ENCODE peak calls at places on chromosomes 13 and 19, in four cellular contexts. One of them, this sample, is unnamed.

GRCh38 chr13:94182185-94182761 is 297.2 kb downstream of the DCT start:
- DNase-seq in neuronal stem cell: no peak
- DNase-seq in mesenchymal stem cell: no peak
- DNase-seq in IMR-90: no peak
- DNase-seq in this sample: no peak

GRCh38 chr13:111115051-111115840 is at the start of gene ARHGEF7:
- DNase-seq in mesenchymal stem cell: peak; percentile 22
- DNase-seq in neuronal stem cell: peak; percentile 43
- DNase-seq in IMR-90: no peak
- DNase-seq in this sample: peak; percentile 43

GRCh38 chr13:112838038-112838965 is 130.7 kb upstream of the MCF2L start:
- DNase-seq in IMR-90: no peak
- DNase-seq in mesenchymal stem cell: no peak
- DNase-seq in neuronal stem cell: no peak
- DNase-seq in this sample: no peak

GRCh38 chr19:56740478-56740877 is 68.9 kb upstream of the ZNF835 start:
- DNase-seq in mesenchymal stem cell: no peak
- DNase-seq in IMR-90: no peak
- DNase-seq in neuronal stem cell: no peak
- DNase-seq in this sample: peak; percentile 31

GRCh38 chr13:29688193-29688592 is 92.7 kb upstream of the SLC7A1 start:
- DNase-seq in IMR-90: no peak
- DNase-seq in neuronal stem cell: no peak
- DNase-seq in mesenchymal stem cell: no peak
- DNase-seq in this sample: no peak

GRCh38 chr19:456547-457110 is 4.2 kb downstream of the SHC2 start:
- DNase-seq in mesenchymal stem cell: no peak
- DNase-seq in IMR-90: no peak
- DNase-seq in neuronal stem cell: no peak
- DNase-seq in this sample: no peak

GRCh38 chr19:17557461-17557860 is 2.0 kb downstream of the COLGALT1 start:
- DNase-seq in neuronal stem cell: no peak
- DNase-seq in mesenchymal stem cell: no peak
- DNase-seq in IMR-90: no peak
- DNase-seq in this sample: no peak

GRCh38 chr13:26502826-26503225 is 54.7 kb upstream of the WASF3 start:
- DNase-seq in IMR-90: peak; percentile 96
- DNase-seq in neuronal stem cell: no peak
- DNase-seq in mesenchymal stem cell: peak; percentile 71
- DNase-seq in this sample: peak; percentile 78

GRCh38 chr13:101624210-101624922 is 171.9 kb downstream of the ITGBL1 start:
- DNase-seq in mesenchymal stem cell: peak; percentile 26
- DNase-seq in neuronal stem cell: no peak
- DNase-seq in IMR-90: peak; percentile 11
- DNase-seq in this sample: peak; percentile 21

GRCh38 chr13:82717249-82717648 is 1165.0 kb downstream of the SLITRK1 start:
- DNase-seq in mesenchymal stem cell: peak; percentile 15
- DNase-seq in neuronal stem cell: no peak
- DNase-seq in IMR-90: peak; percentile 59
- DNase-seq in this sample: no peak

GRCh38 chr13:74922963-74923362 is 559.0 kb downstream of the TBC1D4 start:
- DNase-seq in neuronal stem cell: no peak
- DNase-seq in mesenchymal stem cell: no peak
- DNase-seq in IMR-90: no peak
- DNase-seq in this sample: peak; percentile 9

GRCh38 chr13:44004881-44005280 is 125.2 kb downstream of the LACC1 start:
- DNase-seq in IMR-90: peak; percentile 80
- DNase-seq in neuronal stem cell: no peak
- DNase-seq in mesenchymal stem cell: peak; percentile 85
- DNase-seq in this sample: no peak

GRCh38 chr13:82129281-82129680 is 1753.0 kb downstream of the SLITRK1 start:
- DNase-seq in neuronal stem cell: no peak
- DNase-seq in mesenchymal stem cell: no peak
- DNase-seq in IMR-90: no peak
- DNase-seq in this sample: no peak

GRCh38 chr13:110529522-110530311 is 31.8 kb downstream of the RAB20 start:
- DNase-seq in IMR-90: no peak
- DNase-seq in neuronal stem cell: no peak
- DNase-seq in mesenchymal stem cell: no peak
- DNase-seq in this sample: no peak

GRCh38 chr19:51784922-51785690 is 9.9 kb upstream of the FPR3 start:
- DNase-seq in IMR-90: no peak
- DNase-seq in neuronal stem cell: no peak
- DNase-seq in mesenchymal stem cell: no peak
- DNase-seq in this sample: no peak

GRCh38 chr19:46009530-46010510 is 13.0 kb downstream of the PGLYRP1 start:
- DNase-seq in neuronal stem cell: peak; percentile 77
- DNase-seq in IMR-90: peak; percentile 58
- DNase-seq in mesenchymal stem cell: peak; percentile 77
- DNase-seq in this sample: peak; percentile 90

GRCh38 chr13:105960326-105960725 is 575.1 kb downstream of the EFNB2 start:
- DNase-seq in IMR-90: no peak
- DNase-seq in mesenchymal stem cell: no peak
- DNase-seq in neuronal stem cell: no peak
- DNase-seq in this sample: no peak

GRCh38 chr19:57816652-57817051 is 1.9 kb upstream of the ZNF552 start:
- DNase-seq in IMR-90: no peak
- DNase-seq in mesenchymal stem cell: peak; percentile 30
- DNase-seq in neuronal stem cell: no peak
- DNase-seq in this sample: peak; percentile 45

GRCh38 chr13:44103721-44104490 is 224.2 kb downstream of the LACC1 start:
- DNase-seq in mesenchymal stem cell: no peak
- DNase-seq in neuronal stem cell: no peak
- DNase-seq in IMR-90: no peak
- DNase-seq in this sample: no peak

GRCh38 chr19:14162871-14163297 is 26.5 kb upstream of the ASF1B start:
- DNase-seq in IMR-90: no peak
- DNase-seq in neuronal stem cell: no peak
- DNase-seq in mesenchymal stem cell: no peak
- DNase-seq in this sample: no peak

GRCh38 chr13:52695856-52696255 is 43.2 kb downstream of the SUGT1 start:
- DNase-seq in IMR-90: peak; percentile 67
- DNase-seq in mesenchymal stem cell: peak; percentile 74
- DNase-seq in neuronal stem cell: no peak
- DNase-seq in this sample: no peak

GRCh38 chr19:15421726-15422260 is 3.0 kb upstream of the AKAP8L start:
- DNase-seq in mesenchymal stem cell: no peak
- DNase-seq in neuronal stem cell: no peak
- DNase-seq in IMR-90: no peak
- DNase-seq in this sample: no peak

GRCh38 chr13:48004201-48004600 is 3.1 kb upstream of the SUCLA2 start:
- DNase-seq in mesenchymal stem cell: no peak
- DNase-seq in IMR-90: no peak
- DNase-seq in neuronal stem cell: no peak
- DNase-seq in this sample: peak; percentile 80

GRCh38 chr19:56109216-56109615 is 11.9 kb downstream of the ZNF787 start:
- DNase-seq in mesenchymal stem cell: no peak
- DNase-seq in neuronal stem cell: no peak
- DNase-seq in IMR-90: peak; percentile 49
- DNase-seq in this sample: no peak

GRCh38 chr13:69292789-69293425 is 814.7 kb upstream of the ATXN8OS start:
- DNase-seq in IMR-90: no peak
- DNase-seq in mesenchymal stem cell: no peak
- DNase-seq in neuronal stem cell: no peak
- DNase-seq in this sample: no peak

DNA sequence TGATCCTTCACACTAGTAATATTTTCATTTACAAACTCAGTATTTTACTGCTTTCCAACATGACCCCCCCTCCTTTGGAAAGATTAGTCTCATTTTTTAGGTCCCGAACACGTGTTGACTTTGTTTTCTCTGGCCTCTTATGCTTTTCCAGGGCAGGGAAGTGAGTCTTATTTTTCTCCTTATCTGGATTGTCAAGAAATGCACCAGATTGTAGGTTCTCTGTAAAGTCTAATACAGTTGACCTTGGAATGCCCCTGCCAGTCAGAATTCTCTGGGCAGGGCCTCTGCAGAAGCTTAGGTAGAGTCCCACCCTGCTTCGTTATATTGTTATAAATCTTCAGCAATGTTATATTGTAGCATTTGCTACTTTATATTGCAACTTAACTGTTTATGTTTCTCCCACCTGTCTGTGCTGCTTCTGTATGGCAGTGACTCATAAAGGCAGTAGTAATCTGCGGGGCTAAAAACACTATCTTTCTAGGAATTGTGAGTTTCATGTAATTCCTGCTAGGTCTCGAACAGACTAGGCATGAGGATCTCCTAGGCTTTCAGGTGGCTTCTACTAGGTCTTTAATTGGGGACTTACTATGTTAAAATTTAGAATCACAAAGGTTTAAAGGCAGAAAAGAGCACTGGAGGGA is 2.0 kb downstream of the TDRD3 start:
- DNase-seq in IMR-90: peak; percentile 43
- DNase-seq in mesenchymal stem cell: peak; percentile 34
- DNase-seq in neuronal stem cell: no peak
- DNase-seq in this sample: no peak
- H3K4me3 ChIP-seq in IMR-90: no peak overlapping the region
- H3K4me3 ChIP-seq in mesenchymal stem cell: peak overlapping the region; percentile 89
- H3K4me3 ChIP-seq in neuronal stem cell: peak overlapping the region; percentile 96
- H3K4me3 ChIP-seq in this sample: no peak overlapping the region

GRCh38 chr19:12194827-12195500 is 32.1 kb downstream of the ZNF136 start:
- DNase-seq in neuronal stem cell: peak; percentile 53
- DNase-seq in IMR-90: peak; percentile 6
- DNase-seq in mesenchymal stem cell: no peak
- DNase-seq in this sample: peak; percentile 92
- H2BK120ac ChIP-seq in neuronal stem cell: no peak overlapping the region
- H2BK120ac ChIP-seq in IMR-90: no peak overlapping the region
- H2BK120ac ChIP-seq in mesenchymal stem cell: no peak overlapping the region
- H2BK120ac ChIP-seq in this sample: no peak overlapping the region

DNA sequence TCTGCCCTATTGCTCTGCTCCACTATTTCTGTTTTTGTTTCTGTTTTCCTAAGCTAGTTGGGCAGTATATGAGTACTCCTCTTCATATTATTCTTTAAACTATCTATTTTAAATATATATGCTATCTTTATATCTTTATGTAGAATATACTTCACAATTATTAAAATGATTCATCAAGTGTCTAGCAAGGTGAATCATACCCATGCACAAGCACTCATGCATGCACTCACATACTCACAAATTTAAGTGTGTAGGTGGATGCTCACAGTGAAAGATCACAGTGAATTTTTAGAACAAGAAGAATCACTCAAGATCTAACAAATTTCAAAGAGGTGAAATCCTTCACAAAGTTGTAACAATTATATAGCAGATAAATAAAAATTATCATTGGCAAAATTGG is 435.6 kb upstream of the SLITRK5 start:
- DNase-seq in mesenchymal stem cell: no peak
- DNase-seq in IMR-90: peak; percentile 28
- DNase-seq in neuronal stem cell: no peak
- DNase-seq in this sample: no peak
- H3K4me3 ChIP-seq in mesenchymal stem cell: no peak overlapping the region
- H3K4me3 ChIP-seq in IMR-90: no peak overlapping the region
- H3K4me3 ChIP-seq in neuronal stem cell: no peak overlapping the region
- H3K4me3 ChIP-seq in this sample: no peak overlapping the region

DNA sequence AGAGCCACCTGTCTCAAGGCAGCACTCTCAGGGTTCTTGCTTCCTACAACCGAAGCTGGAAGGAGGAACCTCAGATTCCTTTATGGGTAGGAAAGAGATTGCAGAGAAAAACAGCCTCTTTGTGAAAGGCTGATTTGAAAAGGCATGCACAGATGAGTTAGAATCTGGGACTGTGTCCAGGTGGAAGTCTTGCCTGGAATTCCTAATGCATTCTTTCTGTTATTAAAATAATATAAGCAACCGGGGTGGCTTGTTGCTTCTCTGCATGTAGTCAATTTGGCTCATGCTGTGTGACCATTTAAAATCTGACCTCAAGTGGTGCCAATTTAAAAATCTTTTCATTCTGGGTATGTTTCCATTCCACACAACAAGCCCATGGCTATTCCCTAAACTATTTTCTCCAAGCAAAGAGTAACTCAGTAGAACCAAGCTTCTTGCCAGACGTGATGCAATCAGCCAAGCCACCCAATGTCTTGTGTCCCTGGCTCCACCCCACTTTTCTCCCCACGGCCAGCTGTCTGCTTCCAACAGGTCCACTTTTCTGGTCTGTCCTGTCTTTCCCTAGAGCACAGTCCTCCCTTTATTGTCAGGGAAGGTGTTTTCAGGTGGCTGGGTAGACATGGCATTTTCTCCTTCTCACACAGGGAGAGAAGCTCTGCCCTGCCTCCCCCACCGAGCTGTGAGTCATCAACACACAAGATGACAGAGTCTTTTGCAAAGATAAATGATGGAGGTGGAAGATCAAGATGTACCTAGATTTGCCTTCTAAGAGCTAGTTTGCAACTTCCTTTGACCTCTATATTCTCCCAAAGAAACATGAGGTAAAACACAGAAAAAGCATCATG is 394.3 kb downstream of the FOXO1 start:
- DNase-seq in mesenchymal stem cell: peak; percentile 13
- DNase-seq in IMR-90: peak; percentile 22
- DNase-seq in neuronal stem cell: no peak
- DNase-seq in this sample: peak; percentile 23
- H2BK120ac ChIP-seq in mesenchymal stem cell: no peak overlapping the region
- H2BK120ac ChIP-seq in IMR-90: no peak overlapping the region
- H2BK120ac ChIP-seq in neuronal stem cell: no peak overlapping the region
- H2BK120ac ChIP-seq in this sample: no peak overlapping the region

DNA sequence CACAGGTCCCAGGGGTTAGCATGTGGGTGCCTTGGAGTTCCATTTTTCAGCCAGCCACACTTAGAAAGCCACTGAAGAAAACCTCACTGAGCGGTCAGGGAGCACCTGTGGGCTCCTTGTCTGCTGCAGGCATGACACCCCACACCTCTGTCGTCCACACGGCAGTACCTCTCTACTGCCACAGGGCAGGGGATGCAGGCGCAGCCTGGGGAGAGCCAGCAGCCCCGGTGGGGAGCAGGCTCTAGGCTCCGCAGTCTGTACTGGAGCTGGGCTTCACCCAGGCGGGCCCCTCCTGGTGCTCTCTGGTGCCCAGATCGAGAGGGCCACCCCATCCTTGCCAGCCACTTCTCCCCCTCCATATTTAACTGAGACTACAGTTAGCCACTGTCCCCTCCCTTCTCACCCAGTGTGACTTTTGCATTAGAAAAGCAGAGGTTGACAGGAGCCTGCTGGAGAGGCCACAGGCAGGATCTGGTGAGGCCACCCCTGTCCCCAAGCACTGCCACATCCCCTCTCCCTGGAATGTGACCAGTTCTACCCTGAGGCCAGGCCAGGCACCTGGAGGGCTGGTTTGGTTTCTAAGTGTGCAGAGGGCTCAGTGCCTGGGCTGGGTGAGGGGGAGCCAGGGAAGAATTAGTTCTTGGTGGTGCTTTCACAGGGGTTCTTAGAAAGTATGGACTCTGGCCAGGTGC is 104.4 kb downstream of the KDM4B start:
- DNase-seq in IMR-90: no peak
- DNase-seq in mesenchymal stem cell: no peak
- DNase-seq in neuronal stem cell: no peak
- DNase-seq in this sample: no peak
- H3K4me3 ChIP-seq in IMR-90: no peak overlapping the region
- H3K4me3 ChIP-seq in mesenchymal stem cell: no peak overlapping the region
- H3K4me3 ChIP-seq in neuronal stem cell: no peak overlapping the region
- H3K4me3 ChIP-seq in this sample: no peak overlapping the region

DNA sequence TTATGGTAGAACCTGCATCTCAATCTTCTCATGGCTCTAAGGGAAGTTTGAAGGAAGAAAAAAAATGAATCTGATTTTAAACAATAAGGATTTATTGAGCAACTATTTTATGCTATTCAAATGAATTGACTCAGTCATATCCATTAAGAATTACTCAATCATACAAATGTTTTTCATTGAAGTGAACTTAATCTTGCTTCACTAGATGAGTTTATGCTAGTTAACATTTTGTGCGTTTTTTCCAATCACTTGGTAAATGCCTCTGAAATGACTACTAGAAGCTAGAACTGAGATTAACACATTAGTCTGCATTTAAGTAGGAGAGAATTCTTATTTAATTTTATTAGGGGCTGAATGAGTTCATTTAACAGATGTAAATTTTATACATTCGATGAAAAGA is 25.2 kb downstream of the RXFP2 start:
- DNase-seq in mesenchymal stem cell: no peak
- DNase-seq in neuronal stem cell: no peak
- DNase-seq in IMR-90: no peak
- DNase-seq in this sample: no peak
- H2BK120ac ChIP-seq in mesenchymal stem cell: no peak overlapping the region
- H2BK120ac ChIP-seq in neuronal stem cell: no peak overlapping the region
- H2BK120ac ChIP-seq in IMR-90: peak overlapping the region; percentile 72
- H2BK120ac ChIP-seq in this sample: no peak overlapping the region